ENCODE peak calls at places on chromosomes 3 and 15, in four cellular contexts. Z is AG04449, U is NB4, N is GM12865. E is an unnamed sample.

GRCh38 chr3:31275038-31275562 is 257.6 kb upstream of the STT3B start:
- DNase-seq in U (no peak), N (no peak), Z (no peak), E (no peak)

GRCh38 chr3:183725387-183725786 is 27.8 kb downstream of the YEATS2 start:
- DNase-seq in N (no peak), Z (no peak), U (no peak), E (no peak)

GRCh38 chr15:36251450-36251849 is 328.0 kb upstream of the CDIN1 start:
- DNase-seq in N (no peak), Z (no peak), U (no peak), E (no peak)

GRCh38 chr15:51536965-51537574 is 85.5 kb downstream of the DMXL2 start:
- DNase-seq in Z (peak), U (peak), N (peak), E (no peak)

GRCh38 chr15:99123706-99124451 is 19.0 kb downstream of the SYNM start:
- DNase-seq in U (peak), N (no peak), Z (peak), E (no peak)

GRCh38 chr15:66076591-66077319 is 176.8 kb downstream of the MEGF11 start:
- DNase-seq in Z (no peak), U (no peak), N (no peak), E (no peak)

GRCh38 chr3:123110238-123110952 is 43.6 kb downstream of the PDIA5 start:
- DNase-seq in Z (no peak), U (no peak), N (no peak), E (no peak)

GRCh38 chr3:57068437-57069089 is 8.1 kb downstream of the SPATA12 start:
- DNase-seq in U (peak), Z (no peak), N (peak), E (no peak)

GRCh38 chr3:30233924-30234666 is 372.3 kb upstream of the TGFBR2 start:
- DNase-seq in Z (no peak), U (no peak), N (no peak), E (no peak)

GRCh38 chr3:161388860-161389259 is 17.5 kb upstream of the SPTSSB start:
- DNase-seq in Z (no peak), U (peak), N (no peak), E (no peak)

GRCh38 chr3:15438988-15439387 is 11.6 kb downstream of the EAF1 start:
- DNase-seq in Z (no peak), U (no peak), N (no peak), E (no peak)

GRCh38 chr3:100525753-100526612 is 33.6 kb downstream of the TMEM45A start:
- DNase-seq in N (no peak), U (no peak), Z (peak), E (no peak)

GRCh38 chr15:22887157-22887951 is 48.9 kb downstream of the NIPA2 start:
- DNase-seq in U (peak), N (no peak), Z (peak), E (no peak)

GRCh38 chr3:179768080-179768479 is 115.2 kb downstream of the USP13 start:
- DNase-seq in U (peak), N (no peak), Z (no peak), E (no peak)

GRCh38 chr3:17619952-17620351 is 122.5 kb downstream of the TBC1D5 start:
- DNase-seq in Z (no peak), U (no peak), N (no peak), E (no peak)

GRCh38 chr15:29747837-29748417 is 74.3 kb downstream of the TJP1 start:
- DNase-seq in U (no peak), Z (no peak), N (peak), E (no peak)

GRCh38 chr15:23069496-23070166 is 30.3 kb upstream of the TUBGCP5 start:
- DNase-seq in Z (no peak), N (no peak), U (no peak), E (no peak)

GRCh38 chr3:49025793-49026520 is 3.2 kb downstream of the IMPDH2 start:
- DNase-seq in U (no peak), N (no peak), Z (no peak), E (no peak)

GRCh38 chr15:43150171-43150929 is 17.0 kb downstream of the TMEM62 start:
- DNase-seq in U (no peak), Z (peak), N (no peak), E (no peak)

GRCh38 chr3:66280304-66280703 is 59.5 kb downstream of the SLC25A26 start:
- DNase-seq in Z (no peak), U (no peak), N (no peak), E (no peak)

GRCh38 chr15:96428742-96429141 is 98.2 kb downstream of the NR2F2 start:
- DNase-seq in Z (peak), N (no peak), U (no peak), E (no peak)

GRCh38 chr3:195395208-195395816 is 47.5 kb downstream of the ACAP2 start:
- DNase-seq in N (peak), U (no peak), Z (no peak), E (no peak)

GRCh38 chr3:55858302-55858701 is 371.2 kb upstream of the WNT5A start:
- DNase-seq in N (no peak), Z (no peak), U (no peak), E (no peak)

GRCh38 chr3:142117052-142117451 is 32.3 kb downstream of the TFDP2 start:
- DNase-seq in Z (no peak), N (no peak), U (no peak), E (no peak)

GRCh38 chr15:33700695-33701303 is 267.5 kb upstream of the CHRM5 start:
- DNase-seq in U (peak), Z (peak), N (peak), E (no peak)

GRCh38 chr3:24264748-24265158 is 229.9 kb downstream of the THRB start:
- DNase-seq in U (peak), N (peak), Z (no peak), E (no peak)

GRCh38 chr15:90211440-90212168 is 10.5 kb downstream of the SEMA4B start:
- DNase-seq in U (no peak), Z (no peak), N (no peak), E (no peak)

GRCh38 chr15:90213123-90213817 is 12.1 kb downstream of the SEMA4B start:
- DNase-seq in Z (no peak), N (peak), U (no peak), E (peak)

GRCh38 chr15:90213818-90214204 is 12.7 kb downstream of the SEMA4B start:
- DNase-seq in N (no peak), Z (no peak), U (no peak), E (no peak)

GRCh38 chr15:90212221-90213079 is 11.3 kb downstream of the SEMA4B start:
- DNase-seq in Z (no peak), N (no peak), U (no peak), E (no peak)

GRCh38 chr15:90214553-90215205 is 13.5 kb downstream of the SEMA4B start:
- DNase-seq in Z (no peak), N (peak), U (peak), E (no peak)
- TF ChIP-seq CTCF in Z (peak), N (no peak), U (no peak), E (no peak)

GRCh38 chr3:107543666-107544065 is 20.9 kb downstream of the BBX start:
- DNase-seq in N (peak), Z (no peak), U (peak), E (no peak)
- TF ChIP-seq CTCF in N (no peak), Z (no peak), U (no peak), E (peak)

GRCh38 chr15:40070166-40070557 is 31.2 kb upstream of the SRP14 start:
- DNase-seq in Z (no peak), N (no peak), U (no peak), E (peak)

GRCh38 chr15:40069178-40070165 is 30.5 kb upstream of the SRP14 start:
- DNase-seq in Z (no peak), U (peak), N (peak), E (no peak)

GRCh38 chr15:40075298-40076044 is 33.2 kb downstream of the BMF start:
- DNase-seq in Z (no peak), N (no peak), U (peak), E (no peak)

GRCh38 chr15:40070608-40071218 is 31.7 kb upstream of the SRP14 start:
- DNase-seq in U (no peak), Z (no peak), N (no peak), E (no peak)

DNA sequence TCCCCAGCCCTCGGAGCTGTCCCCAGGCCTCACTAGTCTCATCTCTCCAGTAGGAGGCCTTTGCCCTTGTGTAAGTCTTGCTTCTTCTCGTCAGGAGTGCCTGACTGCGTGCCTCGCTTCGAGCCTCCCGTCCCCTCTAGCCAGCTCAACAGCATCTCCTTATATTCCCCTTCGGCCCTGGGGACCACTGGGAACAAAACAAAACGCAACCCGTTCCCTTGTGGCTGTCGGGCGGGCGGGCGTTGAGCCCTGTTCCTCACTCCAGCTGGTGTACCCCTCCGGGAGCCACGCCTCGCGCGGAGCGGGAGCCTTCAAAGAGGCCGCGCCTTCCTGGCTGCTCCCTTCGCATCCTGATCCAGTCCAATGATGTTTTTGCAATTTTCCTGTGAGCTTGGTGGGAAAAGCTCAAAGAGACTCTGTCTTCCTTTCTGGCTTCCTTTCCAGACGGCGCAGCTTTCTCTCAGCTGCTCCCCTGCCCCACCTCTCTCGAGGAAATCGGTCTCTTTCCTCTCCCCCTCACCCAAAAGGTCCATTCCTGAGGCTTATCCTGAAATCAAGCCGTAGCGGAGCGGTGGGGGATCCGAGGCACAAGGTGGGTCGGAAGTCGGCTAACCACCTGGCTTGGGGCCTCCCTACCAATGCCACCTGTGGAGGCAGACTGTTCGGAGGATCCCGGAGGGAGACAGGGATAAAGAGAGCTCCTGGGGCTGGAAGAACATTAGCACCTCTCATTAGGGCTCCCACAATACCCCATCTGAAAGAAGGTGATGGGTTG is 33.4 kb upstream of the SRP14 start:
- DNase-seq in U (no peak), N (no peak), Z (no peak), E (no peak)
- TF ChIP-seq CTCF in U (no peak), N (no peak), Z (no peak), E (no peak)

DNA sequence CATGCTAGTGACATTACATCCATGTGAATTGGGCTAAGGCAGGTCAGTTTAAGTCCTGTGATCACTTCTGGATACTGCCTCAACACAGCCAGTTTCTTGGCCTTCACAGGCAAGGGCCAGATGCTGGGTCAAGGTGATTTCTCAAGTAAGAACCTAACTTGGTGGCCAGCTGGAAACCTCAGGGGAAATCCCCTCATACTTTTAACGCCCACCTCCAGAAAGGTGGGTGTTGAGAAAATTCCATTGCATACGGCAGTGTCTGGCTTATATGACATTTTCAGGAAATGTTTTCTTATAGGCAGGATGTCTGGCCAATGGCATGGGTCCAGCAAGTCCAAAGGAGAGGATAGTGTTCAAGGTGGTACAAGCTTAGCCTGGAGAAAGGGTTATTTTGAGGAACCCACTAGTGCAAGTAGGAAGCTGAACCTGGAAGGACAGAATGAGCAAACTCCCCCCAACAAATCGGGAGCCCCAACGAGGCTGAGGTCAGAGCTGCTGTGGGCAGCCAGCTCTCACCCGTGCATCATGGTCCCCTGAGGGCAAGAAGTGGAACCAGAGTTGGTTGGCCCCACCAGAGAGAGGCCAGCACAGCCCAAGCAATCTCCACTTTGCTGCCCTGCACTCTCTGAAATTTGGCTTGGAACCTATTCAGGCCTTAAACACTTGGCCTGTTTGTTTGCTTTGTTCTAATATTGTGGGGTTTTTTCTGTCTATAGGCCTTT is 135.4 kb downstream of the PDE8A start:
- DNase-seq in U (no peak), Z (no peak), N (peak), E (no peak)
- TF ChIP-seq CTCF in U (no peak), Z (no peak), N (no peak), E (no peak)

GRCh38 chr3:127690823-127691452 is 18.2 kb downstream of the ABTB1 start:
- DNase-seq in U (peak), N (peak), Z (no peak), E (no peak)
- TF ChIP-seq CTCF in U (peak), N (peak), Z (peak), E (peak)

GRCh38 chr15:57735891-57736290 is 29.4 kb downstream of the POLR2M start:
- DNase-seq in Z (no peak), N (no peak), U (no peak), E (no peak)

GRCh38 chr15:57735406-57735805 is 28.9 kb downstream of the POLR2M start:
- DNase-seq in N (no peak), Z (no peak), U (no peak), E (no peak)

GRCh38 chr15:57734860-57735259 is 28.3 kb downstream of the POLR2M start:
- DNase-seq in U (no peak), N (no peak), Z (no peak), E (no peak)

GRCh38 chr15:57731543-57732103 is 25.1 kb downstream of the POLR2M start:
- DNase-seq in U (no peak), Z (no peak), N (no peak), E (no peak)

DNA sequence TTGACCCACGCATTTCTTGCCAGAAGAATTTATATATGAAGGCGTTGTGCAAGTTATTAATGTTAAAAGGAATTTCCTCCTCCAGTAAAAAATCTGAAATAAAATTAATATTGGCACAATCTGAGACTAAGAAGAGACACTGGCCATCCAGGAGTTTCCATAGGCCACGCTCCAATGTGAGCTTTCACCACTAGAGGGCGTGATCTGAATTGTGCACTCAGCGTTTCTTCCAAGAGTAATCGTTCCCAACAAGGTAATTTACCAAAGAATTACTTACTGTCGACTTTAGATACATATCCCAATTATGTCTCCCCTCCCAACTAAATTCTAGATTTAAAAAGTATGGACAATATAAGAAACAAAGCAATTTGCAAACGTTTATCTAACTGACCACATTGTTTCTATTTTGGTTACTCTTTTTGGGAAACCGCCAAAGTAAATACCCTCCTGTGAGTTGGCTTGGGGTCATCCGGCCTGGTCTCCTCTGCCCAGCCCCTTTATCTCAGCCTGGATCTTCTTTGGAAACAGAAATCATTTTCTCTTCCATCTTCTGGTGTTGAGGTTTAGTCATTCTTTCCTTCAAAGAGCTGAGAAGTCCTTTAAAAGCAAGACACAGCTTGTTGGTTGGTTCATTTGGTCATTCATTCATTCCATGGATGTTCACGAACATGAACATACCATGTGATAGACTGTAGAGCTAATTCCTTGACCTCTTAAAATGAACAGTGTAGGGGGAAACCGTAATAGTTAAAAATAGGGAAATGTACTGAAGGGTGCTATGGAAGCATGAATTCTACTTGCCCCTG is 26.2 kb downstream of the POLR2M start:
- DNase-seq in Z (no peak), N (peak), U (peak), E (no peak)
- TF ChIP-seq CTCF in Z (peak), N (peak), U (peak), E (peak)

GRCh38 chr3:74135808-74136207 is 478.7 kb downstream of the CNTN3 start:
- DNase-seq in Z (no peak), U (no peak), N (no peak), E (no peak)

GRCh38 chr3:74137790-74138189 is 476.7 kb downstream of the CNTN3 start:
- DNase-seq in U (no peak), Z (no peak), N (no peak), E (no peak)

GRCh38 chr3:74145277-74145676 is 469.2 kb downstream of the CNTN3 start:
- DNase-seq in U (no peak), N (no peak), Z (no peak), E (no peak)

DNA sequence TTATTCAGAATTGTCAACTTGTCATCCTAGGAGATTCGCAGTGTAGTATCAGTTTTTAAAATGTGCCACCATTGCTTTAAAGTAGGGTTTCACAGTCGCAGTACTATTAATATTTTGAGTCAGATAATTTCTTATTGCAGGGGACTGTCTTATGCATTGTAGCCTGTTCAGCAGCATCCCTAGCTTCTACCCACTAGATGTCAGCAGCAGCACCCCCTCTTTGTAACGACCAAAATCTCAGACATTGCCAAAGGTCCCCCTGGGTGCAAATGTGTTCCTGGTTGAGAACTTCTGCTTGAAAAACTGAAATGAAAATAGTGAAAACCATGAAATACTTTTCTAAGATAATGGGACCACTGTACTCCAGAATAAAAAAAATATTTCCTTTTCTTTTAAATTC is 474.8 kb downstream of the CNTN3 start:
- DNase-seq in Z (no peak), U (no peak), N (no peak), E (no peak)
- TF ChIP-seq CTCF in Z (peak), U (peak), N (no peak), E (peak)

E was measured in D721Med.